ENCODE peak calls at places on chromosome 19, in nine cellular contexts. R is upper lobe of right lung, T is H1, G is psoas muscle, A is MM.1S, P is adrenal gland, S is stomach, X is HepG2, N is osteoblast. D is an unnamed sample.

GRCh38 chr19:10111405-10111811 is at the start of gene P2RY11:
- DNase-seq in R (peak; percentile 73), T (no peak), G (no peak), A (no peak), P (no peak), S (no peak), X (no peak), N (peak; percentile 56), D (no peak)

GRCh38 chr19:55322495-55322894 is 2.6 kb downstream of the TMEM150B start:
- DNase-seq in R (no peak), T (no peak), G (no peak), A (no peak), P (no peak), S (no peak), X (no peak), N (peak; percentile 36), D (no peak)

GRCh38 chr19:2270572-2271515 is 11.1 kb downstream of the PEAK3 start:
- DNase-seq in R (peak; percentile 95), T (no peak), G (peak; percentile 91), A (peak; percentile 52), P (peak; percentile 91), S (peak; percentile 82), X (peak; percentile 44), N (peak; percentile 100), D (peak; percentile 88)

GRCh38 chr19:2087621-2088100 is 8.5 kb downstream of the MOB3A start:
- DNase-seq in R (no peak), T (no peak), G (no peak), A (peak; percentile 75), P (no peak), S (no peak), X (no peak), N (peak; percentile 46), D (no peak)

GRCh38 chr19:46056536-46056935 is 15.7 kb upstream of the IGFL4 start:
- DNase-seq in R (no peak), T (no peak), G (no peak), A (no peak), P (no peak), S (no peak), X (peak; percentile 83), N (no peak), D (no peak)

GRCh38 chr19:28871099-28871725 is 341.7 kb downstream of the UQCRFS1 start:
- DNase-seq in R (no peak), T (no peak), G (no peak), A (no peak), P (no peak), S (no peak), X (no peak), N (no peak), D (no peak)

GRCh38 chr19:46132508-46133100 is 8.1 kb upstream of the IGFL3 start:
- DNase-seq in R (no peak), T (no peak), G (no peak), A (no peak), P (no peak), S (no peak), X (no peak), N (no peak), D (no peak)

GRCh38 chr19:13619203-13619632 is 112.9 kb upstream of the CACNA1A start:
- DNase-seq in R (no peak), T (no peak), G (no peak), A (no peak), P (no peak), S (no peak), X (no peak), N (peak; percentile 56), D (no peak)

GRCh38 chr19:35462476-35462953 is 14.5 kb downstream of the FFAR2 start:
- DNase-seq in R (no peak), T (no peak), G (no peak), A (peak; percentile 89), P (no peak), S (no peak), X (no peak), N (no peak), D (no peak)

GRCh38 chr19:23801798-23802197 is 43.1 kb upstream of the ZNF681 start:
- DNase-seq in R (no peak), T (no peak), G (no peak), A (no peak), P (no peak), S (no peak), X (no peak), N (no peak), D (no peak)

GRCh38 chr19:34308381-34309367 is 54.3 kb downstream of the GARRE1 start:
- DNase-seq in R (no peak), T (no peak), G (no peak), A (no peak), P (peak; percentile 78), S (no peak), X (no peak), N (peak; percentile 8), D (no peak)

DNA sequence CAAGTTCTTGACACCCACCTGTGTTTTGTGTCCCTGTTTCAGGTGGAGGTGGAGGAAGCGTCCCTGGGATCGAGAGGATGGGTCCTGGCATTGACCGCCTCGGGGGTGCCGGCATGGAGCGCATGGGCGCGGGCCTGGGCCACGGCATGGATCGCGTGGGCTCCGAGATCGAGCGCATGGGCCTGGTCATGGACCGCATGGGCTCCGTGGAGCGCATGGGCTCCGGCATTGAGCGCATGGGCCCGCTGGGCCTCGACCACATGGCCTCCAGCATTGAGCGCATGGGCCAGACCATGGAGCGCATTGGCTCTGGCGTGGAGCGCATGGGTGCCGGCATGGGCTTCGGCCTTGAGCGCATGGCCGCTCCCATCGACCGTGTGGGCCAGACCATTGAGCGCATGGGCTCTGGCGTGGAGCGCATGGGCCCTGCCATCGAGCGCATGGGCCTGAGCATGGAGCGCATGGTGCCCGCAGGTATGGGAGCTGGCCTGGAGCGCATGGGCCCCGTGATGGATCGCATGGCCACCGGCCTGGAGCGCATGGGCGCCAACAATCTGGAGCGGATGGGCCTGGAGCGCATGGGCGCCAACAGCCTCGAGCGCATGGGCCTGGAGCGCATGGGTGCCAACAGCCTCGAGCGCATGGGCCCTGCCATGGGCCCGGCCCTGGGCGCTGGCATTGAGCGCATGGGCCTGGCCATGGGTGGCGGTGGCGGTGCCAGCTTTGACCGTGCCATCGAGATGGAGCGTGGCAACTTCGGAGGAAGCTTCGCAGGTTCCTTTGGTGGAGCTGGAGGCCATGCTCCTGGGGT is 16.7 kb downstream of the PRAM1 start:
- DNase-seq in R (peak; percentile 60), T (no peak), G (no peak), A (no peak), P (no peak), S (no peak), X (no peak), N (no peak), D (no peak)
- H3K36me3 ChIP-seq in R (peaks cover 91% of the 10 kb centered on the region), T (peaks cover 56% of the 10 kb centered on the region), G (no peaks in the 10 kb centered on the region), A (peaks cover 23% of the 10 kb centered on the region), P (no peaks in the 10 kb centered on the region), S (peaks cover 95% of the 10 kb centered on the region), X (peaks cover 42% of the 10 kb centered on the region), N (peaks cover 70% of the 10 kb centered on the region), D (peaks cover 99% of the 10 kb centered on the region)

DNA sequence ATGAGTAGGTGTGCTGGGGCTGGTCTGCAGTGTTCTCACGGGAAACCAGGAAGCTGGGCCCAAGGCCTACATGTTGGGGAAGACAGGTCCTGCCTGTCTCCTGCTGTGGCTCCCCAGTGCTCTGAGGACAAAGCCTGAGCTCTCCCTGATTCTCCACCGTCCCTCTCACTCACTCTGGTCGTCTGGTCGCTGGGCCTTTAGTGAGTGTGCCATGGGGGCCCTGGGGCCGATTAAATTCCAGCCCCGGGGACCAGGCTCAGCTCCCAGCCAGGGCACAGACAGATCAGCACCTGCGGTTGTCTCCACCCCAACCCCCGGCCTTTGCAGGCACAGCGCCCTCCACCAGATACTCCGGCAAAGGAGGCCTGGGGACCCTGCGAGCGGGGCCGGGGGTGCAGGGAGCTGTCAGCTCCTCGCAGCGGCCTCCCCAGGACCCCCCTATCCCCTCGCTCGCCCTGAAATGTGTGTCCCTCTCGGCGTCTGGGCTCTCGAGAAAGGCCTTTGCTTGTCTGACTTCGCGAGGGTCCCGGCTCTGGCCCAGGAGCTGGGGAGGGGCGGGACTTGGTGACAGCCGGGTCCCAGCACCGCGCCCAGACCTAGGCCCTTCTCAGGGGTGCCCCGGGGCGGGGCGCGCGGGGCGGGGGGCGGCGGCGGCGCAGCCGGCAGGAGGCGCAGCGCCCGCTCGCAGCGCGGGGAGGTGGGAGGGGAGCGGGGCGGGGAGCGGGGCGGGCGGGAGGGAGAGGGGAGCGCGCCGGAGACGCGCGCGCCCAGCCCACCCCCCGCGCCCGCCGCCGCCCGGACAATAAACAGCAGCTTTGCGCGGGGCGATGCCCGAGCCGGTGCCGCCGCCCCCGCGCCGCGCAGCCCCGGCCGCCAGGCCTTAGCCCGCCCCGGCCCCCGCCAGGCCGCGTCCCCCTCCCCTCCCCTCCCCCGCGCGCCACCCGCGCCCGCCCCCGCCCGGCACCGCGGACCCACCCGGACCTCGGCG is at the start of gene PALM:
- DNase-seq in R (no peak), T (peak; percentile 78), G (peak; percentile 51), A (no peak), P (no peak), S (peak; percentile 29), X (peak; percentile 39), N (peak; percentile 78), D (no peak)
- TF ChIP-seq CTCF in R (no peak), T (no peak), G (peak; percentile 21), A (no peak), P (no peak), S (peak; percentile 16), X (peak; percentile 47), N (no peak), D (peak; percentile 51)

GRCh38 chr19:58355891-58356235 is 2.6 kb upstream of the A1BG start:
- DNase-seq in R (no peak), T (no peak), G (no peak), A (no peak), P (no peak), S (no peak), X (no peak), N (peak; percentile 58), D (no peak)
- H3K4me3 ChIP-seq in R (peak overlapping the region; percentile 38), T (no peak overlapping the region), G (peak overlapping the region; percentile 59), A (no peak overlapping the region), P (no peak overlapping the region), S (peak overlapping the region; percentile 33), X (no peak overlapping the region), N (no peak overlapping the region), D (peak overlapping the region; percentile 38)

DNA sequence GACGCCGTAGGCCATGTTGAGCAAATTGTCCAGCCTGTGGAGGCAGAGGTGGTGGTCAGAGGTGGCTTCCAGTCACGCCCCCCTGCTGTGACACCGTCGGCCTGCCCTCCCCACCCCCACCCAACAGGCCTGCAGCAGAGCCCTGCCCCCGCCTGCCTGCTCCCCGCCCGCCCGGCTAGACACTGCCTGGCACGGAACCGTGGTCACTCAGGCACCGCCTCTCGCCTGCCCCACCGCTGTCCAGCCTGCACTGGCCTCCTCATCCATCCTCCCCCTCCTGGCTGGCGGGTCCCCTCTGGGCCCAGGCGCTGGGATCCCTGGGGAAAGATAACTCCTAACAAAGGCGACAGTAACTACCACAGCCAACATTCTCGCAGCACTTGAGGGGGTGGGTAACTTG is 21.7 kb downstream of the PRKCSH start:
- DNase-seq in R (no peak), T (no peak), G (no peak), A (no peak), P (no peak), S (no peak), X (no peak), N (peak; percentile 82), D (no peak)
- H3K36me3 ChIP-seq in R (no peaks in the 10 kb centered on the region), T (no peaks in the 10 kb centered on the region), G (no peaks in the 10 kb centered on the region), A (no peaks in the 10 kb centered on the region), P (no peaks in the 10 kb centered on the region), S (no peaks in the 10 kb centered on the region), X (no peaks in the 10 kb centered on the region), N (no peaks in the 10 kb centered on the region), D (no peaks in the 10 kb centered on the region)

GRCh38 chr19:42272535-42272897 is 3.5 kb downstream of the CIC start:
- DNase-seq in R (no peak), T (no peak), G (no peak), A (no peak), P (no peak), S (no peak), X (no peak), N (no peak), D (no peak)
- TF ChIP-seq CTCF in R (no peak), T (no peak), G (no peak), A (no peak), P (no peak), S (no peak), X (no peak), N (no peak), D (no peak)

D was measured in heart right ventricle.